ENCODE peak calls at places on chromosome 7, in nine cellular contexts. Z, F, R, L, I, W, C, Q and J are unnamed samples.

GRCh38 chr7:39623312-39624201 is at the start of gene RALA:
- DNase-seq in Z (peak; percentile 88), F (peak; percentile 95), R (peak; percentile 90), L (peak; percentile 91), I (peak; percentile 94), W (peak; percentile 88), C (peak; percentile 98), Q (peak; percentile 72), J (peak; percentile 92)

GRCh38 chr7:106217089-106217542 is 67.7 kb downstream of the NAMPT start:
- DNase-seq in Z (no peak), F (peak; percentile 81), R (no peak), L (peak; percentile 23), I (no peak), W (no peak), C (peak; percentile 94), Q (no peak), J (no peak)

GRCh38 chr7:105805619-105806018 is 70.8 kb downstream of the ATXN7L1 start:
- DNase-seq in Z (no peak), F (no peak), R (no peak), L (no peak), I (no peak), W (no peak), C (no peak), Q (no peak), J (peak; percentile 62)

GRCh38 chr7:96408881-96409280 is 87.0 kb upstream of the SLC25A13 start:
- DNase-seq in Z (no peak), F (no peak), R (no peak), L (no peak), I (no peak), W (no peak), C (no peak), Q (no peak), J (no peak)

GRCh38 chr7:44761207-44762161 is 12.8 kb downstream of the ZMIZ2 start:
- DNase-seq in Z (no peak), F (peak; percentile 89), R (no peak), L (no peak), I (no peak), W (no peak), C (no peak), Q (no peak), J (no peak)

GRCh38 chr7:136009488-136010079 is 32.4 kb upstream of the MTPN start:
- DNase-seq in Z (no peak), F (no peak), R (no peak), L (peak; percentile 11), I (peak; percentile 78), W (peak; percentile 41), C (no peak), Q (no peak), J (peak; percentile 22)

GRCh38 chr7:35492451-35493175 is 202.3 kb downstream of the HERPUD2 start:
- DNase-seq in Z (no peak), F (no peak), R (no peak), L (no peak), I (no peak), W (peak; percentile 39), C (no peak), Q (no peak), J (peak; percentile 7)

GRCh38 chr7:140581411-140581810 is 59.2 kb downstream of the DENND2A start:
- DNase-seq in Z (no peak), F (no peak), R (no peak), L (no peak), I (no peak), W (no peak), C (no peak), Q (no peak), J (no peak)

GRCh38 chr7:25495342-25495855 is 267.1 kb upstream of the NPVF start:
- DNase-seq in Z (no peak), F (no peak), R (no peak), L (no peak), I (no peak), W (peak; percentile 83), C (no peak), Q (no peak), J (peak; percentile 12)

GRCh38 chr7:32890553-32891045 is 961 bp downstream of the KBTBD2 start:
- DNase-seq in Z (no peak), F (peak; percentile 33), R (no peak), L (no peak), I (peak; percentile 93), W (peak; percentile 71), C (no peak), Q (no peak), J (peak; percentile 5)

GRCh38 chr7:47940482-47941001 is 7.7 kb downstream of the PKD1L1 start:
- DNase-seq in Z (no peak), F (peak; percentile 77), R (no peak), L (no peak), I (no peak), W (no peak), C (peak; percentile 91), Q (no peak), J (no peak)

GRCh38 chr7:85474234-85474633 is 287.4 kb upstream of the SEMA3D start:
- DNase-seq in Z (no peak), F (no peak), R (no peak), L (peak; percentile 6), I (no peak), W (no peak), C (no peak), Q (no peak), J (no peak)

GRCh38 chr7:25025218-25025671 is 45.3 kb upstream of the OSBPL3 start:
- DNase-seq in Z (no peak), F (no peak), R (no peak), L (peak; percentile 90), I (no peak), W (no peak), C (no peak), Q (peak; percentile 53), J (no peak)

GRCh38 chr7:17989546-17989945 is 38.1 kb downstream of the PRPS1L1 start:
- DNase-seq in Z (no peak), F (peak; percentile 48), R (no peak), L (no peak), I (no peak), W (no peak), C (no peak), Q (no peak), J (no peak)

GRCh38 chr7:75638607-75639070 is 100.1 kb downstream of the HIP1 start:
- DNase-seq in Z (no peak), F (peak; percentile 29), R (no peak), L (no peak), I (no peak), W (peak; percentile 47), C (peak; percentile 90), Q (no peak), J (peak; percentile 76)

GRCh38 chr7:7581531-7582179 is 15.0 kb downstream of the MIOS start:
- DNase-seq in Z (no peak), F (no peak), R (no peak), L (no peak), I (no peak), W (no peak), C (no peak), Q (no peak), J (no peak)

GRCh38 chr7:134785842-134786241 is 6.4 kb downstream of the CALD1 start:
- DNase-seq in Z (no peak), F (no peak), R (no peak), L (no peak), I (no peak), W (no peak), C (no peak), Q (no peak), J (no peak)